ENCODE peak calls at places on chromosomes 2 and 18, in nine cellular contexts. Y is A549, K is Panc1, P is IMR-90, E is cardiac muscle cell, O is AG10803, F is spleen, C is heart left ventricle, G is gastrocnemius medialis. X is an unnamed sample.
A peak's percentile ranks its signal among the peaks of the same experiment; 100 is the strongest.

GRCh38 chr2:62284980-62285379 is 89.1 kb downstream of the B3GNT2 start:
- DNase-seq in Y (no peak), K (no peak), P (no peak), E (no peak), O (no peak), F (no peak), C (no peak), G (no peak), X (no peak)

GRCh38 chr2:7118606-7119503 is 201.6 kb downstream of the RNF144A start:
- DNase-seq in Y (peak; percentile 36), K (no peak), P (peak; percentile 13), E (peak; percentile 37), O (peak; percentile 44), F (no peak), C (no peak), G (no peak), X (peak; percentile 11)

GRCh38 chr2:230976671-230977171 is 19.2 kb upstream of the SPATA3 start:
- DNase-seq in Y (no peak), K (no peak), P (no peak), E (no peak), O (no peak), F (no peak), C (no peak), G (no peak), X (no peak)

GRCh38 chr2:112155331-112156151 is 17.4 kb downstream of the FBLN7 start:
- DNase-seq in Y (no peak), K (no peak), P (no peak), E (no peak), O (no peak), F (peak; percentile 87), C (no peak), G (no peak), X (no peak)

GRCh38 chr2:142872900-142873724 is 4.4 kb upstream of the KYNU start:
- DNase-seq in Y (no peak), K (peak; percentile 53), P (peak; percentile 97), E (peak; percentile 84), O (peak; percentile 69), F (no peak), C (no peak), G (no peak), X (peak; percentile 95)

GRCh38 chr18:78721986-78722385 is 257.6 kb upstream of the SALL3 start:
- DNase-seq in Y (no peak), K (no peak), P (no peak), E (no peak), O (no peak), F (peak; percentile 5), C (no peak), G (no peak), X (no peak)

GRCh38 chr18:22277758-22278157 is 108.4 kb downstream of the GATA6 start:
- DNase-seq in Y (no peak), K (no peak), P (peak; percentile 47), E (peak; percentile 89), O (no peak), F (no peak), C (peak; percentile 88), G (no peak), X (no peak)

GRCh38 chr18:43705850-43706249 is 428.6 kb upstream of the SYT4 start:
- DNase-seq in Y (no peak), K (no peak), P (no peak), E (no peak), O (no peak), F (no peak), C (no peak), G (no peak), X (no peak)

GRCh38 chr2:20604401-20604911 is 46.4 kb downstream of the HS1BP3 start:
- DNase-seq in Y (no peak), K (no peak), P (no peak), E (no peak), O (no peak), F (peak; percentile 55), C (peak; percentile 28), G (peak; percentile 19), X (no peak)

GRCh38 chr2:86622409-86622877 is 1.2 kb downstream of the RNF103 start:
- DNase-seq in Y (no peak), K (no peak), P (peak; percentile 10), E (peak; percentile 22), O (peak; percentile 17), F (peak; percentile 83), C (peak; percentile 39), G (peak; percentile 44), X (peak; percentile 39)

GRCh38 chr2:86622878-86623548 is 652 bp downstream of the RNF103 start:
- DNase-seq in Y (peak; percentile 53), K (no peak), P (no peak), E (peak; percentile 11), O (no peak), F (peak; percentile 93), C (peak; percentile 66), G (peak; percentile 54), X (peak; percentile 35)

GRCh38 chr2:86617738-86618137 is 5.9 kb downstream of the RNF103 start:
- DNase-seq in Y (no peak), K (no peak), P (no peak), E (no peak), O (no peak), F (no peak), C (no peak), G (no peak), X (no peak)

GRCh38 chr2:86623549-86624547 is at the start of gene RNF103:
- DNase-seq in Y (peak; percentile 89), K (peak; percentile 32), P (peak; percentile 81), E (peak; percentile 95), O (peak; percentile 89), F (peak; percentile 100), C (peak; percentile 98), G (peak; percentile 94), X (peak; percentile 91)

DNA sequence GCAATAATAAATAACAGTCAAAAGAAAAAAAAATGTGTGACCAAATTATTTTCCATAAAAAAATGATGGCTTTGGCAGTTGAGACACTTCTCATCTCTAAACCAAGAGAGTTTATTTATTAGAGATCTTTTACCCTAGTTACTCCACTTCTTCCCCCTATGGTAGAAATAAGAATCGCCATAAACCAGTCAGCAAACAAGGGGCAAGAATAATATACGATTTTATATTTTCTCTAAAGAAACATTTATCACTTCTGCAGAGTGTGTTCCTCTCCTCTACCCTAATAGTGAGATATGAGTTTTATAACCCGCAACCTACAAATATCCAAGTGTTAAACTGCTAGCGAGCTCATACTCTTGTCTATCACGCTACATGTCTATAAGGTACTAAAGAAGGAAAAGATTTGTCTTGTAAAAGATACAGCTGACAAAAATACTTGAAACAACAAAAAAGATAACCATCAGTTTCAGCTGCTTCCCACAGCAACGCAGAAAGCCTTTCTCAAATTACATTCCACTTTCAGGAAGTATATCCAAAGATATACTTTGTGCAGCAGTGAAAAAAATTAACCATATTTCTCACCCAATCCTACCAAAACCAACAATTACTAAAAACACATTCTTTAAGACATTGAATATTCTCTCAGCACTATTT is 2.2 kb downstream of the RNF103 start:
- DNase-seq in Y (no peak), K (no peak), P (peak; percentile 15), E (peak; percentile 14), O (no peak), F (no peak), C (no peak), G (no peak), X (peak; percentile 19)
- H3K4me3 ChIP-seq in Y (peak overlapping the region; percentile 84), K (peak overlapping the region; percentile 99), P (peak overlapping the region; percentile 80), E (peak overlapping the region; percentile 76), O (peak overlapping the region; percentile 88), F (peak overlapping the region; percentile 8), C (peak overlapping the region; percentile 92), G (peak overlapping the region; percentile 69), X (peak overlapping the region; percentile 68)

DNA sequence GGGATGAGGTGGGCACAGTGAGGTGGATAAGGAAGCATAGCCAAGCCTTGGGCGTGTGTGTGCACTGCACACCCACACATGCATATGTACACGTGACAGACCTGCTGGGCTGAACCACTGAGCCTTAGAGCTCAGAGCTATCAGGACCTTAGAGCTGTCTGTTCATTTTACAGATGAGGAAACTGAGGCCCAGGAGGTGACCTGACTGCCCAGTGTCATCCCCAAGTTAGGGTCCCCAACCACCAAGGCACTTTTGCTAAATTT is 8.2 kb upstream of the SNED1 start:
- DNase-seq in Y (no peak), K (no peak), P (no peak), E (no peak), O (no peak), F (no peak), C (no peak), G (no peak), X (no peak)
- TF ChIP-seq CTCF in Y (no peak), K (no peak), P (no peak), E (no peak), O (no peak), F (no peak), C (no peak), G (no peak), X (no peak)

DNA sequence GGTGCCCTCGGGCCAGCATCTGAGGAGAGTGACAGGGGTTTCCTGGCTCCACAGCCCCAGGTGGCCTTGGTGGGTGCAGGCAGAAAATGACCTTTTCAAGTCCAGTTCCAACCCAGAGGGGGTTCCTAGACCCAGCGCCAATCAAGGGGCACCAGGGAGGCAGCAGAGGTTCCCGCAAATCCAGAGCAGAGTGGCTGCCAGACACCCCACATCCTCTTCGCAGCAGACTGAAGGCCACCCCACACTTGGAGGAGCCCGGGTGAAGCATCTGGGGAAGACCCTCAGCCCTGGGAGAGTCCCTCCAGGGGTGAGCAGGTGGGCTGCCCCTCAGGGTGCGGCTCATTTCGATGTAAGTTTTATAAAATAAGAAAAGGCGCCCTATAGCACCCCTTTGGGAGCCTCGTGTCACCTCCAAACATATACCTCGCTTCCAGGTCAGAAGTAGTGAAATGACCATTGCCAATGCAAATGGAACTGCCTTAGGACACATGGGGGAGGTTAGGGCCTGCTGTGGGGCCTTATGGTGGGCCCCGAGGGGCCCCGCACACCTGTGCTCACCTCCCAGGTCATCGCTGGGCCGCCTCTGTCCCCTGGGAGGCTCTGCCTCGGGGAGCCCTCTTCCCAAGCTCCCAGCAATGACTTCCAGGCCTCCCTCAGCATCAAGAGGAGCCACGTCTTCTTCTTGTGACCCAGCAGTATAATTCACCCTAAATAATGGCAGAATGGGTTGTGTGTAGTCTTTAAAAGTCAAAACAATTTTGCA is 11.0 kb downstream of the RTP5 start:
- DNase-seq in Y (no peak), K (no peak), P (no peak), E (no peak), O (no peak), F (no peak), C (no peak), G (no peak), X (no peak)
- H3K4me3 ChIP-seq in Y (peak overlapping the region; percentile 75), K (peak overlapping the region; percentile 75), P (peak overlapping the region; percentile 69), E (peak overlapping the region; percentile 45), O (peak overlapping the region; percentile 72), F (peak overlapping the region; percentile 49), C (peak overlapping the region; percentile 64), G (peak overlapping the region; percentile 55), X (peak overlapping the region; percentile 64)

GRCh38 chr2:178506524-178506923 is 26.3 kb downstream of the PLEKHA3 start:
- DNase-seq in Y (no peak), K (no peak), P (no peak), E (no peak), O (no peak), F (no peak), C (no peak), G (no peak), X (no peak)

GRCh38 chr2:178506949-178507348 is 26.7 kb downstream of the PLEKHA3 start:
- DNase-seq in Y (no peak), K (no peak), P (no peak), E (no peak), O (no peak), F (no peak), C (no peak), G (no peak), X (no peak)

GRCh38 chr2:178506101-178506500 is 25.8 kb downstream of the PLEKHA3 start:
- DNase-seq in Y (no peak), K (no peak), P (no peak), E (no peak), O (peak; percentile 49), F (no peak), C (no peak), G (no peak), X (no peak)

GRCh38 chr2:178510388-178510787 is 30.1 kb downstream of the PLEKHA3 start:
- DNase-seq in Y (no peak), K (no peak), P (no peak), E (no peak), O (no peak), F (no peak), C (no peak), G (no peak), X (no peak)

GRCh38 chr2:178508646-178509045 is 28.4 kb downstream of the PLEKHA3 start:
- DNase-seq in Y (no peak), K (no peak), P (no peak), E (no peak), O (no peak), F (no peak), C (no peak), G (no peak), X (no peak)
- TF ChIP-seq CTCF in Y (no peak), K (no peak), P (no peak), E (no peak), O (no peak), F (no peak), C (no peak), G (no peak), X (no peak)

X was measured in mammary epithelial cell.